ENCODE peak calls at places on chromosomes 13 and 19, in six cellular contexts. One of them, this sample, is unnamed.

GRCh38 chr19:36418287-36419001 is at the start of gene ZFP82:
- DNase-seq in brain pericyte: peak
- DNase-seq in DMS53: peak
- DNase-seq in amygdala: peak
- DNase-seq in cardiac fibroblast: peak
- DNase-seq in stimulated activated CD4-positive, alpha-beta T cell treated with anti-CD3 and anti-CD28 coated beads, Interleukin-2, amount 100 ng/mL, for 4 hours: peak
- DNase-seq in this sample: peak

GRCh38 chr13:104006625-104007061 is 940.4 kb upstream of the SLC10A2 start:
- DNase-seq in stimulated activated CD4-positive, alpha-beta T cell treated with anti-CD3 and anti-CD28 coated beads, Interleukin-2, amount 100 ng/mL, for 4 hours: no peak
- DNase-seq in cardiac fibroblast: peak
- DNase-seq in brain pericyte: no peak
- DNase-seq in amygdala: no peak
- DNase-seq in DMS53: no peak
- DNase-seq in this sample: no peak

GRCh38 chr13:106533940-106534843 is 1.3 kb downstream of the EFNB2 start:
- DNase-seq in stimulated activated CD4-positive, alpha-beta T cell treated with anti-CD3 and anti-CD28 coated beads, Interleukin-2, amount 100 ng/mL, for 4 hours: no peak
- DNase-seq in DMS53: peak
- DNase-seq in amygdala: no peak
- DNase-seq in cardiac fibroblast: peak
- DNase-seq in brain pericyte: peak
- DNase-seq in this sample: peak

GRCh38 chr19:288911-289310 is 2.3 kb downstream of the PLPP2 start:
- DNase-seq in stimulated activated CD4-positive, alpha-beta T cell treated with anti-CD3 and anti-CD28 coated beads, Interleukin-2, amount 100 ng/mL, for 4 hours: no peak
- DNase-seq in DMS53: no peak
- DNase-seq in cardiac fibroblast: no peak
- DNase-seq in amygdala: no peak
- DNase-seq in brain pericyte: no peak
- DNase-seq in this sample: no peak

GRCh38 chr19:871446-872265 is 12.2 kb downstream of the CFD start:
- DNase-seq in stimulated activated CD4-positive, alpha-beta T cell treated with anti-CD3 and anti-CD28 coated beads, Interleukin-2, amount 100 ng/mL, for 4 hours: no peak
- DNase-seq in cardiac fibroblast: no peak
- DNase-seq in brain pericyte: no peak
- DNase-seq in amygdala: no peak
- DNase-seq in DMS53: peak
- DNase-seq in this sample: peak

GRCh38 chr19:40827386-40828247 is 22.6 kb downstream of the CYP2A6 start:
- DNase-seq in stimulated activated CD4-positive, alpha-beta T cell treated with anti-CD3 and anti-CD28 coated beads, Interleukin-2, amount 100 ng/mL, for 4 hours: no peak
- DNase-seq in DMS53: no peak
- DNase-seq in brain pericyte: no peak
- DNase-seq in amygdala: no peak
- DNase-seq in cardiac fibroblast: no peak
- DNase-seq in this sample: no peak

GRCh38 chr13:27425151-27425917 is 915 bp downstream of the GTF3A start:
- DNase-seq in amygdala: no peak
- DNase-seq in brain pericyte: no peak
- DNase-seq in cardiac fibroblast: peak
- DNase-seq in stimulated activated CD4-positive, alpha-beta T cell treated with anti-CD3 and anti-CD28 coated beads, Interleukin-2, amount 100 ng/mL, for 4 hours: no peak
- DNase-seq in DMS53: peak
- DNase-seq in this sample: no peak

GRCh38 chr19:1136201-1136600 is 32.4 kb downstream of the GPX4 start:
- DNase-seq in amygdala: no peak
- DNase-seq in cardiac fibroblast: no peak
- DNase-seq in DMS53: no peak
- DNase-seq in brain pericyte: no peak
- DNase-seq in stimulated activated CD4-positive, alpha-beta T cell treated with anti-CD3 and anti-CD28 coated beads, Interleukin-2, amount 100 ng/mL, for 4 hours: no peak
- DNase-seq in this sample: peak

GRCh38 chr13:46181799-46182490 is at the start of gene LCP1:
- DNase-seq in amygdala: no peak
- DNase-seq in stimulated activated CD4-positive, alpha-beta T cell treated with anti-CD3 and anti-CD28 coated beads, Interleukin-2, amount 100 ng/mL, for 4 hours: peak
- DNase-seq in DMS53: peak
- DNase-seq in cardiac fibroblast: no peak
- DNase-seq in brain pericyte: no peak
- DNase-seq in this sample: peak

GRCh38 chr13:50275392-50276063 is 260.3 kb downstream of the KCNRG start:
- DNase-seq in stimulated activated CD4-positive, alpha-beta T cell treated with anti-CD3 and anti-CD28 coated beads, Interleukin-2, amount 100 ng/mL, for 4 hours: no peak
- DNase-seq in DMS53: peak
- DNase-seq in cardiac fibroblast: peak
- DNase-seq in brain pericyte: no peak
- DNase-seq in amygdala: no peak
- DNase-seq in this sample: peak

This sample was measured in NCI-H69.